ENCODE peak calls at places on chromosomes 13 and 19, in five cellular contexts. E is Peyer's patch, P is adrenal gland, A is IMR-90, T is HepG2. O is an unnamed sample.

GRCh38 chr13:43227721-43228120 is 204.3 kb downstream of the DNAJC15 start:
- DNase-seq in E (no peak), P (no peak), A (peak; percentile 59), T (no peak), O (no peak)

GRCh38 chr19:4472174-4472974 is at the start of gene HDGFL2:
- DNase-seq in E (no peak), P (no peak), A (no peak), T (no peak), O (no peak)

GRCh38 chr13:58397596-58398387 is 766.2 kb downstream of the PCDH17 start:
- DNase-seq in E (no peak), P (no peak), A (no peak), T (no peak), O (no peak)

GRCh38 chr19:1513492-1514294 is 874 bp upstream of the ADAMTSL5 start:
- DNase-seq in E (no peak), P (no peak), A (peak; percentile 53), T (no peak), O (peak; percentile 54)

GRCh38 chr13:61463027-61463426 is 47.4 kb upstream of the PCDH20 start:
- DNase-seq in E (no peak), P (no peak), A (no peak), T (no peak), O (no peak)

GRCh38 chr19:8850488-8850887 is 18.3 kb downstream of the MBD3L1 start:
- DNase-seq in E (no peak), P (no peak), A (no peak), T (no peak), O (no peak)

GRCh38 chr13:58004761-58005160 is 373.2 kb downstream of the PCDH17 start:
- DNase-seq in E (no peak), P (no peak), A (no peak), T (no peak), O (no peak)

GRCh38 chr13:79626924-79627323 is 146.0 kb downstream of the NDFIP2 start:
- DNase-seq in E (no peak), P (no peak), A (no peak), T (no peak), O (no peak)

GRCh38 chr13:50636007-50636704 is 207.3 kb downstream of the DLEU7 start:
- DNase-seq in E (no peak), P (no peak), A (no peak), T (no peak), O (no peak)

GRCh38 chr13:73767191-73767741 is 366.9 kb downstream of the KLF12 start:
- DNase-seq in E (no peak), P (no peak), A (peak; percentile 70), T (peak; percentile 20), O (no peak)

GRCh38 chr19:56273563-56274117 is 1.1 kb downstream of the EDDM13 start:
- DNase-seq in E (no peak), P (no peak), A (peak; percentile 45), T (no peak), O (no peak)

GRCh38 chr19:34317311-34317927 is 47.6 kb upstream of the GPI start:
- DNase-seq in E (no peak), P (no peak), A (no peak), T (no peak), O (peak; percentile 31)

GRCh38 chr13:38951525-38952313 is 38.9 kb downstream of the STOML3 start:
- DNase-seq in E (no peak), P (no peak), A (no peak), T (no peak), O (no peak)

GRCh38 chr19:35030257-35031071 is at the start of gene SCN1B:
- DNase-seq in E (no peak), P (peak; percentile 66), A (peak; percentile 55), T (peak; percentile 31), O (peak; percentile 80)

GRCh38 chr13:30464496-30465351 is 1.0 kb downstream of the HMGB1 start:
- DNase-seq in E (peak; percentile 63), P (peak; percentile 69), A (peak; percentile 70), T (peak; percentile 65), O (peak; percentile 74)

GRCh38 chr19:46717034-46717715 is at the start of gene PRKD2:
- DNase-seq in E (peak; percentile 92), P (peak; percentile 86), A (peak; percentile 68), T (peak; percentile 57), O (peak; percentile 82)
- TF ChIP-seq POLR2A in E (no peak), P (no peak), A (no peak), T (peak; percentile 63), O (peak; percentile 48)

GRCh38 chr13:26950546-26950945 is 190.0 kb upstream of the GPR12 start:
- DNase-seq in E (no peak), P (no peak), A (no peak), T (no peak), O (no peak)

GRCh38 chr13:26950968-26951367 is 190.4 kb upstream of the GPR12 start:
- DNase-seq in E (no peak), P (no peak), A (no peak), T (no peak), O (no peak)

GRCh38 chr13:26951581-26952177 is 191.1 kb upstream of the GPR12 start:
- DNase-seq in E (no peak), P (peak; percentile 62), A (no peak), T (peak; percentile 72), O (no peak)

GRCh38 chr13:26953273-26953672 is 192.7 kb upstream of the GPR12 start:
- DNase-seq in E (no peak), P (no peak), A (no peak), T (no peak), O (no peak)

GRCh38 chr13:26952551-26953138 is 192.1 kb upstream of the GPR12 start:
- DNase-seq in E (no peak), P (no peak), A (no peak), T (no peak), O (no peak)
- H3K4me1 ChIP-seq in E (peaks cover 5% of the 10 kb centered on the region), P (peaks cover 9% of the 10 kb centered on the region), A (no peaks in the 10 kb centered on the region), T (peaks cover 85% of the 10 kb centered on the region), O (no peaks in the 10 kb centered on the region)

DNA sequence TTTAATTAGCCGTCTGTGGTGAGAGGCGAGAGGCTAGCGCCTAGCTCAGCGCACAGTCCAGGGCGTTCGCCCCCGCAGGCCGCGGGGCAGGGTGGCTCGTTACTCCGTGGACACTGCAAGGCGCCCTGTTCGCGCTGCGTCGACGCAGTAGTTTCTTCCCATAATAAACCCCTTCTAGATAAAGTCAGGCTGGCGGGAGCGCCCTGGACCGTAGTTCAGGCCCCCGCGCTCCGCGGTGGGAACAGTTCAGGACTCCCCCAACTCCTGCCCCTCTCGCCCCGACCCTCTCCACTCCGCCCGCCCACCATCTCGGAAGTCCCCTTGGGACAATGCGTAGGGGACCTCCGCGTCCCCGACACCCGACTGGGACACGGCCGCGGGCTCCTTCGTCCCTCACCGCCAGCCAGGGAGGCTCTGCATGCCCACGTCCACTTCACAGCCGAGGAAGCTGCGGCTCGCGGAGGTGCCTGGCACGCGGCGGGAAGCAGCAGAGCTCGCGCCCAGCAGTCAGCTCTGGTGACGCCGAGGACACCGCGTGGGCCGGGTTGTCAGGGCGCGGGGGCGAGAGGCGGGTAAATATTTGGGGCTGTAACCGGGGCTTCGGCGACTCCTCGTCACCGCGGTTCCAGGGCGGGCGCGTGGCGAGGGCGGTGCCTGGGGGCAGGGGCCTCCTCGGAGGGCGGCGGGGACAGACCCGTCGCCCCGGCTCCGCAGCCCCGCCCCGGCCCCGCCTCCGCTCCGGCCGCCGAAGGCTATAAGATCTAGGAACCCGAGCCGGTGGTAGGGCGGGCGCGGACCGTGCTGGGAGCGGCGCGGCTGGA is at the start of gene RGCC:
- DNase-seq in E (peak; percentile 71), P (peak; percentile 51), A (peak; percentile 49), T (peak; percentile 30), O (peak; percentile 17)
- TF ChIP-seq POLR2A in E (no peak), P (peak; percentile 41), A (no peak), T (no peak), O (no peak)

GRCh38 chr19:40284251-40284500 is 969 bp downstream of the AKT2 start:
- DNase-seq in E (no peak), P (no peak), A (no peak), T (no peak), O (no peak)
- H3K4me1 ChIP-seq in E (peaks cover 31% of the 10 kb centered on the region), P (peaks cover 65% of the 10 kb centered on the region), A (peaks cover 24% of the 10 kb centered on the region), T (peaks cover 62% of the 10 kb centered on the region), O (peaks cover 58% of the 10 kb centered on the region)

GRCh38 chr19:18419195-18419698 is at the start of gene SSBP4:
- DNase-seq in E (peak; percentile 60), P (peak; percentile 60), A (peak; percentile 70), T (peak; percentile 66), O (no peak)
- TF ChIP-seq POLR2A in E (no peak), P (peak; percentile 27), A (peak; percentile 38), T (no peak), O (peak; percentile 60)

GRCh38 chr19:18321729-18322091 is 1.2 kb downstream of the LSM4 start:
- DNase-seq in E (no peak), P (no peak), A (peak; percentile 33), T (no peak), O (no peak)

GRCh38 chr19:18322759-18323460 is at the start of gene LSM4:
- DNase-seq in E (peak; percentile 99), P (peak; percentile 99), A (peak; percentile 95), T (peak; percentile 95), O (peak; percentile 99)

GRCh38 chr19:18322318-18322758 is 538 bp downstream of the LSM4 start:
- DNase-seq in E (peak; percentile 71), P (peak; percentile 53), A (peak; percentile 65), T (peak; percentile 74), O (peak; percentile 41)

GRCh38 chr19:18319591-18320135 is 3.2 kb downstream of the LSM4 start:
- DNase-seq in E (no peak), P (peak; percentile 29), A (no peak), T (peak; percentile 81), O (no peak)

DNA sequence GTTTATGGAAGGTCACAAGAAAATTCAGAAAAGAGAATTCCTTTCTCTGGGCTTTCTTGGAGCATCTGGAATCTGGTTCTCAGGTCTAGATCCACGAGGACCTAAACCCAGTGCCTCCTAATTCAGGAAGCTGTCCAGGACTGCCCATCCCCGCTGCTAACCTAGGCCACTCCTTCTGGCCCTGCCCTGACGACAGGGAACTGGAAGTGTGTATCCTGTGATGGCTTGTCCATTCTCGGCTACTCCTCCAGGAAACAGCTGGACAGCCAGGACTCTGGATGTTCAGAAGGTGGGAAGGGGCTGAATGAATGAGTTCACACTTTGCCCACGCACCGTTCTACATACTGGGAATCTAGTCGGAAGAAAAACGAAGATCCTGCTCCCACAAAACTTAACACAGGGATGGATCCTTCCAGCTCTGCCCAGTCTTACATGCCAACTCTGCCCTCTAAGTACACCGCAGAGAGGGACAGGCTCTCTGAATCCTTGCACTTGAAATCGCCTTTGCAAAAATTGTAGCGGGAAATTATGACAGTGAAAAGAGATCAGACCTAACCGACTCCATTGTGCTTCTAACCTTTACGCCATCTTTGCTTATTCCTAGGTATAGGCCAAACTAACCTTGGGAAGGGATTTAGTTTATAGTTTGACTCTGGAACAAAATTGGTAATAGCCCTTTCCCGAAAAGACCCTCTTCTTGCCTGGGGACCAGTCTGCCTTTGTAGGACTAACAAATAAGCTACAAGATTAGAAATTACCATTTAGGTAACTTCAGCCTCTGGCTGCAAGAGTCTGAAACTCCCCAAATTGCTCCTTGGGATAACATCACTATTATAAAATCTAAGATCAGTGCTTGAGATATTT is 1.8 kb downstream of the LSM4 start:
- DNase-seq in E (no peak), P (peak; percentile 60), A (no peak), T (no peak), O (no peak)
- H3K4me1 ChIP-seq in E (peaks cover 39% of the 10 kb centered on the region), P (peaks cover 60% of the 10 kb centered on the region), A (peaks cover 5% of the 10 kb centered on the region), T (peaks cover 83% of the 10 kb centered on the region), O (peaks cover 45% of the 10 kb centered on the region)

DNA sequence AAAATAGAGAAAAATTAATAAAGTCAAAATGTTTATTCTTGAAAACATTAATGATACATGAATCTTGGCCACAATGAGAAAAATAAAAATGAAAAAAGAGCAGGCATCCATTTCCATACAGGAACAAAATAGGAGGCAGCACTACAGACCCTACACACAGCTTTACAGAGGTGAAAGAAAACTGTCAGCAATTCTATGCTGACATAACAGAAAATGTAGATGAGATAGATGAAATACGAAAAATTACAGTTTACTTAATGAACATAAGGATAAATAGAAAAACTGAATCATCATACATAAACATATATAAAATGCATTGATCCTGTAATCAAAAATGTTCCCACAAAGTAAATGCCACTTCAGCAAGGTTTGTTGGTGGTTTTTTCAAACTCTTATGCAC is 5.6 kb downstream of the LILRB4 start:
- DNase-seq in E (no peak), P (no peak), A (no peak), T (no peak), O (no peak)
- TF ChIP-seq POLR2A in E (no peak), P (no peak), A (no peak), T (no peak), O (no peak)

O was measured in gastrocnemius medialis.